ENCODE peak calls at places on chromosomes 5 and 9, in six cellular contexts. One of them, this sample, is unnamed.

GRCh38 chr9:131049829-131050715 is 41.1 kb downstream of the LAMC3 start:
- DNase-seq in ovary: no peak
- DNase-seq in germinal center: no peak
- DNase-seq in A549: no peak
- DNase-seq in effector memory CD8-positive, alpha-beta T cell: no peak
- DNase-seq in lower leg skin: no peak
- DNase-seq in this sample: no peak

GRCh38 chr9:75181748-75182147 is 93.4 kb downstream of the OSTF1 start:
- DNase-seq in ovary: no peak
- DNase-seq in germinal center: no peak
- DNase-seq in A549: peak; percentile 8
- DNase-seq in effector memory CD8-positive, alpha-beta T cell: no peak
- DNase-seq in lower leg skin: peak; percentile 25
- DNase-seq in this sample: no peak

GRCh38 chr9:114124138-114124537 is 25.0 kb upstream of the KIF12 start:
- DNase-seq in ovary: no peak
- DNase-seq in germinal center: no peak
- DNase-seq in A549: no peak
- DNase-seq in effector memory CD8-positive, alpha-beta T cell: no peak
- DNase-seq in lower leg skin: no peak
- DNase-seq in this sample: no peak

GRCh38 chr5:38905516-38905915 is 59.7 kb downstream of the OSMR start:
- DNase-seq in ovary: no peak
- DNase-seq in germinal center: no peak
- DNase-seq in A549: no peak
- DNase-seq in effector memory CD8-positive, alpha-beta T cell: no peak
- DNase-seq in lower leg skin: no peak
- DNase-seq in this sample: no peak

GRCh38 chr5:119743927-119744326 is 114.6 kb downstream of the FAM170A start:
- DNase-seq in ovary: no peak
- DNase-seq in germinal center: peak; percentile 12
- DNase-seq in A549: peak; percentile 6
- DNase-seq in effector memory CD8-positive, alpha-beta T cell: no peak
- DNase-seq in lower leg skin: no peak
- DNase-seq in this sample: no peak

GRCh38 chr9:32414856-32415255 is 30.4 kb downstream of the ACO1 start:
- DNase-seq in ovary: no peak
- DNase-seq in germinal center: no peak
- DNase-seq in A549: no peak
- DNase-seq in effector memory CD8-positive, alpha-beta T cell: no peak
- DNase-seq in lower leg skin: no peak
- DNase-seq in this sample: no peak

GRCh38 chr5:89450149-89450538 is 567.2 kb upstream of the MEF2C start:
- DNase-seq in ovary: no peak
- DNase-seq in germinal center: no peak
- DNase-seq in A549: no peak
- DNase-seq in effector memory CD8-positive, alpha-beta T cell: no peak
- DNase-seq in lower leg skin: no peak
- DNase-seq in this sample: no peak

GRCh38 chr5:3740546-3741371 is 145.1 kb downstream of the IRX1 start:
- DNase-seq in ovary: no peak
- DNase-seq in germinal center: no peak
- DNase-seq in A549: no peak
- DNase-seq in effector memory CD8-positive, alpha-beta T cell: no peak
- DNase-seq in lower leg skin: no peak
- DNase-seq in this sample: no peak

GRCh38 chr9:111305914-111306313 is 24.1 kb downstream of the OR2K2 start:
- DNase-seq in ovary: no peak
- DNase-seq in germinal center: no peak
- DNase-seq in A549: no peak
- DNase-seq in effector memory CD8-positive, alpha-beta T cell: no peak
- DNase-seq in lower leg skin: no peak
- DNase-seq in this sample: no peak

GRCh38 chr9:33453999-33454660 is 6.7 kb upstream of the AQP3 start:
- DNase-seq in ovary: no peak
- DNase-seq in germinal center: no peak
- DNase-seq in A549: no peak
- DNase-seq in effector memory CD8-positive, alpha-beta T cell: no peak
- DNase-seq in lower leg skin: no peak
- DNase-seq in this sample: no peak

GRCh38 chr5:61277781-61278180 is 54.3 kb upstream of the ZSWIM6 start:
- DNase-seq in ovary: no peak
- DNase-seq in germinal center: no peak
- DNase-seq in A549: no peak
- DNase-seq in effector memory CD8-positive, alpha-beta T cell: no peak
- DNase-seq in lower leg skin: no peak
- DNase-seq in this sample: no peak

GRCh38 chr5:20087299-20087698 is 99.3 kb upstream of the CDH18 start:
- DNase-seq in ovary: no peak
- DNase-seq in germinal center: no peak
- DNase-seq in A549: no peak
- DNase-seq in effector memory CD8-positive, alpha-beta T cell: no peak
- DNase-seq in lower leg skin: no peak
- DNase-seq in this sample: no peak

GRCh38 chr9:111961575-111961974 is 65.0 kb downstream of the UGCG start:
- DNase-seq in ovary: no peak
- DNase-seq in germinal center: no peak
- DNase-seq in A549: no peak
- DNase-seq in effector memory CD8-positive, alpha-beta T cell: no peak
- DNase-seq in lower leg skin: no peak
- DNase-seq in this sample: no peak

GRCh38 chr9:132415181-132415580 is 5.2 kb downstream of the CFAP77 start:
- DNase-seq in ovary: no peak
- DNase-seq in germinal center: no peak
- DNase-seq in A549: no peak
- DNase-seq in effector memory CD8-positive, alpha-beta T cell: no peak
- DNase-seq in lower leg skin: no peak
- DNase-seq in this sample: no peak

GRCh38 chr9:27726244-27727141 is 153.2 kb upstream of the C9orf72 start:
- DNase-seq in ovary: peak; percentile 36
- DNase-seq in germinal center: peak; percentile 6
- DNase-seq in A549: peak; percentile 10
- DNase-seq in effector memory CD8-positive, alpha-beta T cell: peak; percentile 6
- DNase-seq in lower leg skin: peak; percentile 51
- DNase-seq in this sample: no peak

GRCh38 chr9:122086873-122087272 is 6.2 kb downstream of the TTLL11 start:
- DNase-seq in ovary: no peak
- DNase-seq in germinal center: no peak
- DNase-seq in A549: no peak
- DNase-seq in effector memory CD8-positive, alpha-beta T cell: no peak
- DNase-seq in lower leg skin: no peak
- DNase-seq in this sample: no peak

GRCh38 chr5:98750693-98751092 is 22.8 kb upstream of the RGMB start:
- DNase-seq in ovary: no peak
- DNase-seq in germinal center: no peak
- DNase-seq in A549: no peak
- DNase-seq in effector memory CD8-positive, alpha-beta T cell: no peak
- DNase-seq in lower leg skin: no peak
- DNase-seq in this sample: no peak

GRCh38 chr5:130727834-130728233 is 437.2 kb downstream of the HINT1 start:
- DNase-seq in ovary: no peak
- DNase-seq in germinal center: no peak
- DNase-seq in A549: no peak
- DNase-seq in effector memory CD8-positive, alpha-beta T cell: no peak
- DNase-seq in lower leg skin: no peak
- DNase-seq in this sample: no peak

GRCh38 chr5:75885321-75885720 is 168.1 kb upstream of the POC5 start:
- DNase-seq in ovary: no peak
- DNase-seq in germinal center: no peak
- DNase-seq in A549: no peak
- DNase-seq in effector memory CD8-positive, alpha-beta T cell: no peak
- DNase-seq in lower leg skin: no peak
- DNase-seq in this sample: no peak

GRCh38 chr9:136043386-136044054 is 51.6 kb downstream of the NACC2 start:
- DNase-seq in ovary: no peak
- DNase-seq in germinal center: no peak
- DNase-seq in A549: no peak
- DNase-seq in effector memory CD8-positive, alpha-beta T cell: no peak
- DNase-seq in lower leg skin: no peak
- DNase-seq in this sample: no peak

GRCh38 chr9:134198771-134199170 is 34.4 kb upstream of the RNU6ATAC start:
- DNase-seq in ovary: no peak
- DNase-seq in germinal center: no peak
- DNase-seq in A549: no peak
- DNase-seq in effector memory CD8-positive, alpha-beta T cell: no peak
- DNase-seq in lower leg skin: no peak
- DNase-seq in this sample: no peak

GRCh38 chr5:166068547-166069335 is 2222.7 kb upstream of the WWC1 start:
- DNase-seq in ovary: no peak
- DNase-seq in germinal center: no peak
- DNase-seq in A549: no peak
- DNase-seq in effector memory CD8-positive, alpha-beta T cell: no peak
- DNase-seq in lower leg skin: no peak
- DNase-seq in this sample: no peak

GRCh38 chr5:88610586-88610985 is 272.4 kb downstream of the MEF2C start:
- DNase-seq in ovary: no peak
- DNase-seq in germinal center: no peak
- DNase-seq in A549: no peak
- DNase-seq in effector memory CD8-positive, alpha-beta T cell: no peak
- DNase-seq in lower leg skin: no peak
- DNase-seq in this sample: no peak

GRCh38 chr5:34625246-34625645 is 30.9 kb upstream of the RAI14 start:
- DNase-seq in ovary: no peak
- DNase-seq in germinal center: no peak
- DNase-seq in A549: no peak
- DNase-seq in effector memory CD8-positive, alpha-beta T cell: no peak
- DNase-seq in lower leg skin: no peak
- DNase-seq in this sample: no peak

GRCh38 chr5:170986598-170986997 is 124.8 kb downstream of the RANBP17 start:
- DNase-seq in ovary: no peak
- DNase-seq in germinal center: no peak
- DNase-seq in A549: no peak
- DNase-seq in effector memory CD8-positive, alpha-beta T cell: no peak
- DNase-seq in lower leg skin: no peak
- DNase-seq in this sample: no peak

GRCh38 chr5:147445093-147445492 is 64.8 kb downstream of the DPYSL3 start:
- DNase-seq in ovary: no peak
- DNase-seq in germinal center: no peak
- DNase-seq in A549: no peak
- DNase-seq in effector memory CD8-positive, alpha-beta T cell: no peak
- DNase-seq in lower leg skin: no peak
- DNase-seq in this sample: no peak

GRCh38 chr5:42985129-42986037 is 54.7 kb downstream of the ANXA2R start:
- DNase-seq in ovary: no peak
- DNase-seq in germinal center: no peak
- DNase-seq in A549: no peak
- DNase-seq in effector memory CD8-positive, alpha-beta T cell: no peak
- DNase-seq in lower leg skin: no peak
- DNase-seq in this sample: no peak

GRCh38 chr5:171693397-171693796 is 92.2 kb upstream of the SMIM23 start:
- DNase-seq in ovary: no peak
- DNase-seq in germinal center: no peak
- DNase-seq in A549: no peak
- DNase-seq in effector memory CD8-positive, alpha-beta T cell: no peak
- DNase-seq in lower leg skin: no peak
- DNase-seq in this sample: no peak

GRCh38 chr5:67026278-67026677 is 170.3 kb downstream of the CD180 start:
- DNase-seq in ovary: no peak
- DNase-seq in germinal center: no peak
- DNase-seq in A549: no peak
- DNase-seq in effector memory CD8-positive, alpha-beta T cell: no peak
- DNase-seq in lower leg skin: no peak
- DNase-seq in this sample: no peak

GRCh38 chr9:132367613-132368305 is 13.0 kb upstream of the SETX start:
- DNase-seq in ovary: no peak
- DNase-seq in germinal center: no peak
- DNase-seq in A549: no peak
- DNase-seq in effector memory CD8-positive, alpha-beta T cell: no peak
- DNase-seq in lower leg skin: no peak
- DNase-seq in this sample: no peak

GRCh38 chr5:55031492-55031891 is 7.4 kb downstream of the GZMK start:
- DNase-seq in ovary: no peak
- DNase-seq in germinal center: no peak
- DNase-seq in A549: no peak
- DNase-seq in effector memory CD8-positive, alpha-beta T cell: no peak
- DNase-seq in lower leg skin: no peak
- DNase-seq in this sample: no peak

GRCh38 chr5:6717687-6718086 is 4.5 kb downstream of the TENT4A start:
- DNase-seq in ovary: no peak
- DNase-seq in germinal center: no peak
- DNase-seq in A549: no peak
- DNase-seq in effector memory CD8-positive, alpha-beta T cell: no peak
- DNase-seq in lower leg skin: no peak
- DNase-seq in this sample: no peak